ENCODE peak calls at places on chromosomes 3 and 15, in four cellular contexts. N is activated CD8-positive, alpha-beta memory T cell treated with anti-CD3 and anti-CD28 coated beads for 48 hours; S is foreskin fibroblast; T is cardiac fibroblast. L is an unnamed sample.
A peak's percentile ranks its signal among the peaks of the same experiment; 100 is the strongest.

GRCh38 chr15:74845208-74845568 is 2.2 kb upstream of the ULK3 start:
- DNase-seq in N (no peak), S (no peak), T (no peak), L (peak; percentile 59)

GRCh38 chr3:195039180-195039843 is 231.6 kb downstream of the XXYLT1 start:
- DNase-seq in N (no peak), S (no peak), T (no peak), L (no peak)

GRCh38 chr3:112810561-112810960 is 36.1 kb downstream of the CD200R1L start:
- DNase-seq in N (no peak), S (no peak), T (no peak), L (no peak)

GRCh38 chr15:46312133-46312740 is 677.4 kb downstream of the SQOR start:
- DNase-seq in N (peak; percentile 25), S (peak; percentile 42), T (peak; percentile 67), L (peak; percentile 23)

GRCh38 chr3:194103475-194103874 is 32.5 kb upstream of the HES1 start:
- DNase-seq in N (no peak), S (no peak), T (no peak), L (peak; percentile 61)

GRCh38 chr3:170040283-170040907 is 2.6 kb downstream of the GPR160 start:
- DNase-seq in N (no peak), S (no peak), T (no peak), L (no peak)

GRCh38 chr3:129403450-129403849 is 25.0 kb downstream of the EFCAB12 start:
- DNase-seq in N (no peak), S (no peak), T (no peak), L (no peak)

GRCh38 chr3:45991341-45991740 is 4.3 kb downstream of the FYCO1 start:
- DNase-seq in N (no peak), S (no peak), T (no peak), L (no peak)

GRCh38 chr3:9916346-9916733 is 558 bp upstream of the IL17RC start:
- DNase-seq in N (no peak), S (peak; percentile 73), T (peak; percentile 42), L (no peak)

GRCh38 chr15:75065851-75066509 is 42.6 kb downstream of the PPCDC start:
- DNase-seq in N (no peak), S (no peak), T (peak; percentile 39), L (no peak)

GRCh38 chr3:44870375-44871061 is 3.9 kb upstream of the TGM4 start:
- DNase-seq in N (no peak), S (no peak), T (no peak), L (no peak)

GRCh38 chr3:134370611-134371451 is 3.4 kb downstream of the AMOTL2 start:
- DNase-seq in N (no peak), S (no peak), T (no peak), L (no peak)

GRCh38 chr15:98728811-98729160 is 80.4 kb downstream of the IGF1R start:
- DNase-seq in N (no peak), S (no peak), T (no peak), L (no peak)

L was measured in CD8-positive, alpha-beta T cell.